ENCODE peak calls at places on chromosome X, in nine cellular contexts. E, W, A, D, L, O, V, G and J are unnamed samples.

GRCh38 chrX:65601530-65602281 is 65.7 kb upstream of the MSN start:
- DNase-seq in E (no peak), W (peak; percentile 75), A (no peak), D (no peak), L (peak; percentile 87), O (peak; percentile 83), V (peak; percentile 88), G (peak; percentile 79), J (peak; percentile 91)

GRCh38 chrX:40772290-40772689 is 36.9 kb upstream of the MED14 start:
- DNase-seq in E (peak; percentile 34), W (no peak), A (no peak), D (no peak), L (no peak), O (peak; percentile 79), V (no peak), G (no peak), J (no peak)

GRCh38 chrX:9907645-9908387 is 59.3 kb upstream of the CLDN34 start:
- DNase-seq in E (peak; percentile 38), W (no peak), A (no peak), D (no peak), L (no peak), O (peak; percentile 93), V (no peak), G (no peak), J (no peak)

GRCh38 chrX:70172964-70173363 is 4.3 kb upstream of the DGAT2L6 start:
- DNase-seq in E (no peak), W (no peak), A (no peak), D (no peak), L (no peak), O (no peak), V (no peak), G (no peak), J (no peak)

GRCh38 chrX:134460861-134461218 is 875 bp downstream of the HPRT1 start:
- DNase-seq in E (no peak), W (no peak), A (no peak), D (no peak), L (no peak), O (no peak), V (no peak), G (no peak), J (no peak)

GRCh38 chrX:12441376-12442128 is 303.3 kb downstream of the FRMPD4 start:
- DNase-seq in E (peak; percentile 3), W (no peak), A (no peak), D (no peak), L (no peak), O (peak; percentile 77), V (no peak), G (no peak), J (no peak)

GRCh38 chrX:74535633-74536141 is 78.7 kb downstream of the RLIM start:
- DNase-seq in E (peak; percentile 75), W (peak; percentile 81), A (peak; percentile 51), D (no peak), L (peak; percentile 83), O (peak; percentile 70), V (peak; percentile 61), G (peak; percentile 87), J (peak; percentile 86)

GRCh38 chrX:72306851-72307645 is 1.3 kb upstream of the CITED1 start:
- DNase-seq in E (peak; percentile 34), W (peak; percentile 85), A (no peak), D (peak; percentile 67), L (peak; percentile 88), O (peak; percentile 62), V (peak; percentile 49), G (peak; percentile 47), J (no peak)

GRCh38 chrX:23434356-23434884 is 99.8 kb downstream of the PTCHD1 start:
- DNase-seq in E (no peak), W (peak; percentile 45), A (peak; percentile 63), D (no peak), L (no peak), O (peak; percentile 94), V (peak; percentile 87), G (peak; percentile 57), J (peak; percentile 88)

GRCh38 chrX:23436875-23437274 is 102.2 kb downstream of the PTCHD1 start:
- DNase-seq in E (no peak), W (no peak), A (no peak), D (no peak), L (no peak), O (no peak), V (no peak), G (no peak), J (no peak)

GRCh38 chrX:23435575-23435974 is 100.9 kb downstream of the PTCHD1 start:
- DNase-seq in E (no peak), W (no peak), A (no peak), D (no peak), L (no peak), O (no peak), V (no peak), G (no peak), J (no peak)

GRCh38 chrX:23435108-23435507 is 100.5 kb downstream of the PTCHD1 start:
- DNase-seq in E (no peak), W (no peak), A (no peak), D (no peak), L (no peak), O (no peak), V (no peak), G (no peak), J (no peak)
- H3K27ac ChIP-seq in E (no peak overlapping the region), W (no peak overlapping the region), A (peak overlapping the region; percentile 67), D (no peak overlapping the region), L (no peak overlapping the region), O (no peak overlapping the region), V (peak overlapping the region; percentile 76), G (no peak overlapping the region), J (peak overlapping the region; percentile 83)

GRCh38 chrX:125998432-125998831 is 167.7 kb downstream of the DCAF12L2 start:
- DNase-seq in E (no peak), W (no peak), A (no peak), D (no peak), L (no peak), O (no peak), V (no peak), G (no peak), J (no peak)
- TF ChIP-seq CTCF in E (peak; percentile 32), W (no peak), A (no peak), D (peak; percentile 16), L (no peak), O (peak; percentile 17), V (no peak), G (no peak), J (no peak)

GRCh38 chrX:17631647-17632046 is 105.6 kb upstream of the SCML1 start:
- DNase-seq in E (no peak), W (no peak), A (no peak), D (no peak), L (no peak), O (no peak), V (no peak), G (no peak), J (no peak)

GRCh38 chrX:17634542-17635207 is 102.6 kb upstream of the SCML1 start:
- DNase-seq in E (no peak), W (no peak), A (no peak), D (no peak), L (no peak), O (no peak), V (no peak), G (no peak), J (no peak)

GRCh38 chrX:17632942-17633341 is 104.4 kb upstream of the SCML1 start:
- DNase-seq in E (peak; percentile 38), W (no peak), A (no peak), D (no peak), L (no peak), O (no peak), V (no peak), G (no peak), J (no peak)

GRCh38 chrX:17635231-17635630 is 102.1 kb upstream of the SCML1 start:
- DNase-seq in E (no peak), W (no peak), A (no peak), D (no peak), L (no peak), O (peak; percentile 45), V (no peak), G (no peak), J (no peak)

DNA sequence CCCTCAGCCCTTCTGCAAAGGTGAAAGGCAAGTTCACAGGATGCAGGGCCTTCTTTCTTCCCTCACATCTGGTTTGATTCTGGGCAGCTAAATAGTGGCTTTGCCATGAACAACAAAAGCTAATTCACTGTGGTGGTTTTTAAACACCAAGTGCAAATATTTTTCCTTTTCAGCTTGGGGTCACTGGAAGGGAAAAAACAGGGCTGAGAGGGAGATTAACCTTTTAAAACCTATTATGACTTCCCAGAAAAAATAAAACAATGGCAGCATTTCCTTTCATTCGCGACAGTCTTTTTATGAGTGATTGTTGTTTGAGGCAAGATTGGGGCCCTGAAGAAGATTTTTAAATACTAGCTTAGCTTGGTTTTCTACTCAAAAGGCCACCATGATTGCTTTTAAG is 103.7 kb upstream of the SCML1 start:
- DNase-seq in E (no peak), W (no peak), A (no peak), D (no peak), L (no peak), O (no peak), V (no peak), G (no peak), J (no peak)
- H3K27ac ChIP-seq in E (no peak overlapping the region), W (no peak overlapping the region), A (peak overlapping the region; percentile 9), D (no peak overlapping the region), L (no peak overlapping the region), O (no peak overlapping the region), V (peak overlapping the region; percentile 47), G (no peak overlapping the region), J (no peak overlapping the region)

DNA sequence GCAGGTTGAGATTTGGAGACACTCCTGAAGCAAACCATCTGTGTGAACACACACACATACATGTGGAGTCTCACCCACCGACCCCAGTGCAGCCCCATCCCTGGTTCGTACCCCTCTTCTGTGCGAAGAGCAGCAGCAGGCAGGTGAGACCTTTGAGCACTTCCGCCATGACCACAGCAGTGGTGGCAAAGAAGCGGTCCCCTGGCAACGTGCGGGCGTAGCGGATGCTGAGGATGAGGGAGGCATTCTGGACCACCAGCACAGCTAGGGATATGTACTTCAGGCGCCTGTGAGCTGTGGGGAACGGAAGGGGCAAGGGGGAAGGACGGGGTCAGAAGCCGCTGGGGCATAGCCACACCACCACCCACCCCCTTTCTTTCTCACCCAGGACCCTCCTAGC is 1.7 kb downstream of the SLC35A2 start:
- DNase-seq in E (no peak), W (no peak), A (no peak), D (no peak), L (no peak), O (no peak), V (no peak), G (no peak), J (no peak)
- TF ChIP-seq CTCF in E (no peak), W (no peak), A (no peak), D (no peak), L (no peak), O (no peak), V (no peak), G (no peak), J (no peak)

GRCh38 chrX:71195959-71196727 is 26.9 kb upstream of the GJB1 start:
- DNase-seq in E (no peak), W (no peak), A (no peak), D (no peak), L (no peak), O (no peak), V (no peak), G (no peak), J (no peak)
- H3K27ac ChIP-seq in E (no peak overlapping the region), W (no peak overlapping the region), A (no peak overlapping the region), D (no peak overlapping the region), L (peak overlapping the region; percentile 73), O (no peak overlapping the region), V (no peak overlapping the region), G (no peak overlapping the region), J (no peak overlapping the region)

DNA sequence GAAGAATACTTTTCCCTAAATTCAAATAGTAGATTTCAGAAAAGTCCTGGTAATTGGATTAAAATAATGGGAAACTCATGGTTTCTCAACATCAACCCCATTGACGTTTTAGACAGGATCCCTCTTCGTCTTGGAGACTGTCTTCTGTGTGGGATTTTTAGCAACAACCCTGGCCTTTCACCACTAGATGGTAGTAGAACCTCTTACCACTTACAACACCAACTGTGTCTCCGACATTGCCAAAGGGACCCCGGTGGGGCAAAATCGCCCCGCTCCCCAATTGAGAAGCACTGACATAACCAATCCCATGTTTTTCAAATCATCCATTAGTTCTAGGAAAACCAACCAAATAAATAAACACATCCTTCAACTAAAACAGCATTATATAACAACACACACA is 16.9 kb upstream of the ANOS1 start:
- DNase-seq in E (peak; percentile 36), W (no peak), A (no peak), D (peak; percentile 43), L (no peak), O (no peak), V (no peak), G (no peak), J (no peak)
- TF ChIP-seq CTCF in E (peak; percentile 44), W (peak; percentile 29), A (no peak), D (peak; percentile 50), L (peak; percentile 19), O (peak; percentile 44), V (peak; percentile 42), G (no peak), J (peak; percentile 13)